ENCODE peak calls at places on chromosomes 13 and 19, in four cellular contexts. E, T, B and P are unnamed samples.

GRCh38 chr13:27334774-27335490 is 64.3 kb downstream of the RASL11A start:
- DNase-seq in E (no peak), T (no peak), B (no peak), P (no peak)

GRCh38 chr13:49784886-49785570 is 7.5 kb downstream of the KPNA3 start:
- DNase-seq in E (no peak), T (no peak), B (no peak), P (no peak)

GRCh38 chr13:75635621-75636338 is at the start of gene LMO7:
- DNase-seq in E (peak), T (no peak), B (no peak), P (peak)

GRCh38 chr19:1651548-1652394 is 644 bp downstream of the TCF3 start:
- DNase-seq in E (peak), T (no peak), B (peak), P (no peak)

GRCh38 chr19:45468159-45468651 is 409 bp downstream of the FOSB start:
- DNase-seq in E (no peak), T (no peak), B (no peak), P (no peak)

GRCh38 chr13:106098778-106099177 is 436.7 kb downstream of the EFNB2 start:
- DNase-seq in E (no peak), T (no peak), B (no peak), P (no peak)

GRCh38 chr13:47858678-47859050 is 142.4 kb downstream of the SUCLA2 start:
- DNase-seq in E (no peak), T (peak), B (no peak), P (no peak)

GRCh38 chr19:7973883-7974282 is 30.4 kb upstream of the TIMM44 start:
- DNase-seq in E (no peak), T (no peak), B (no peak), P (no peak)

GRCh38 chr13:29465741-29466293 is 129.7 kb downstream of the SLC7A1 start:
- DNase-seq in E (no peak), T (no peak), B (no peak), P (no peak)

GRCh38 chr19:31432411-31432810 is 83.2 kb upstream of the TSHZ3 start:
- DNase-seq in E (no peak), T (no peak), B (no peak), P (no peak)

GRCh38 chr19:46571495-46571894 is 29.6 kb upstream of the CALM3 start:
- DNase-seq in E (no peak), T (no peak), B (peak), P (no peak)

GRCh38 chr13:40191186-40191980 is 475.1 kb downstream of the FOXO1 start:
- DNase-seq in E (no peak), T (no peak), B (no peak), P (no peak)

GRCh38 chr13:42259515-42259914 is 12.4 kb upstream of the AKAP11 start:
- DNase-seq in E (no peak), T (no peak), B (no peak), P (no peak)

GRCh38 chr19:40639638-40639982 is 38.4 kb downstream of the LTBP4 start:
- DNase-seq in E (no peak), T (no peak), B (no peak), P (no peak)

GRCh38 chr19:55179570-55180484 is at the start of gene SYT5:
- DNase-seq in E (peak), T (no peak), B (peak), P (no peak)

GRCh38 chr13:93535256-93535655 is 308.6 kb downstream of the GPC6 start:
- DNase-seq in E (no peak), T (peak), B (no peak), P (no peak)

GRCh38 chr13:98103942-98104880 is 38.7 kb upstream of the FARP1 start:
- DNase-seq in E (no peak), T (no peak), B (no peak), P (no peak)

GRCh38 chr13:37058801-37059135 is 720 bp downstream of the SUPT20H start:
- DNase-seq in E (no peak), T (no peak), B (peak), P (no peak)

GRCh38 chr19:15199652-15200574 is 882 bp downstream of the NOTCH3 start:
- DNase-seq in E (no peak), T (no peak), B (no peak), P (no peak)

GRCh38 chr13:91482427-91482826 is 84.0 kb downstream of the GPC5 start:
- DNase-seq in E (no peak), T (peak), B (no peak), P (no peak)

GRCh38 chr13:33193428-33193974 is 92.1 kb downstream of the STARD13 start:
- DNase-seq in E (no peak), T (no peak), B (no peak), P (peak)

GRCh38 chr13:113804017-113804702 is 45.1 kb downstream of the TMEM255B start:
- DNase-seq in E (no peak), T (no peak), B (no peak), P (no peak)

GRCh38 chr13:19695829-19696228 is 62.4 kb downstream of the MPHOSPH8 start:
- DNase-seq in E (no peak), T (no peak), B (no peak), P (no peak)

GRCh38 chr13:53758946-53759345 is 730.3 kb downstream of the OLFM4 start:
- DNase-seq in E (no peak), T (no peak), B (no peak), P (no peak)

GRCh38 chr13:52978989-52979388 is 49.6 kb upstream of the OLFM4 start:
- DNase-seq in E (no peak), T (no peak), B (no peak), P (no peak)

GRCh38 chr13:21673592-21674270 is 2.9 kb downstream of the FGF9 start:
- DNase-seq in E (peak), T (no peak), B (no peak), P (no peak)

GRCh38 chr19:57263244-57263643 is 17.0 kb upstream of the ZNF460 start:
- DNase-seq in E (no peak), T (no peak), B (no peak), P (no peak)

GRCh38 chr19:50455992-50456391 is 20.3 kb upstream of the EMC10 start:
- DNase-seq in E (no peak), T (no peak), B (no peak), P (no peak)

GRCh38 chr19:11738746-11739620 is at the start of gene ZNF823:
- DNase-seq in E (peak), T (peak), B (peak), P (peak)

GRCh38 chr19:44747739-44748425 is 626 bp upstream of the BCL3 start:
- DNase-seq in E (no peak), T (no peak), B (peak), P (peak)

GRCh38 chr13:18944501-18945068 is 237.0 kb downstream of the TUBA3C start:
- DNase-seq in E (no peak), T (no peak), B (no peak), P (no peak)